ENCODE peak calls at places on chromosomes 13 and 19, in seven cellular contexts. X, G, H, C, W, P and K are unnamed samples.

GRCh38 chr19:23474761-23475160 is 79.5 kb upstream of the ZNF91 start:
- DNase-seq in G (no peak), C (no peak), H (no peak), X (no peak), W (no peak), P (no peak), K (no peak)

GRCh38 chr19:13804830-13805683 is 9.8 kb downstream of the ZSWIM4 start:
- DNase-seq in X (peak; percentile 48), H (peak; percentile 30), P (no peak), C (peak; percentile 11), W (no peak), G (peak; percentile 16), K (peak; percentile 74)

GRCh38 chr13:41652735-41653361 is 195.5 kb downstream of the RGCC start:
- DNase-seq in W (peak; percentile 56), P (no peak), C (peak; percentile 78), X (peak; percentile 39), G (peak; percentile 46), H (peak; percentile 50), K (no peak)

GRCh38 chr13:27654816-27655215 is 33.1 kb downstream of the POLR1D start:
- DNase-seq in X (no peak), G (no peak), P (no peak), H (no peak), W (no peak), C (no peak), K (no peak)

GRCh38 chr13:62643007-62643483 is 1227.4 kb upstream of the PCDH20 start:
- DNase-seq in W (peak; percentile 63), P (no peak), C (no peak), X (no peak), G (peak; percentile 60), H (peak; percentile 56), K (no peak)

GRCh38 chr13:23735329-23735728 is 153.9 kb downstream of the MIPEP start:
- DNase-seq in C (no peak), H (no peak), G (no peak), W (no peak), P (no peak), X (no peak), K (no peak)

GRCh38 chr19:16888629-16889371 is at the start of gene F2RL3:
- DNase-seq in C (no peak), P (peak; percentile 58), X (peak; percentile 54), H (no peak), G (peak; percentile 81), W (peak; percentile 41), K (peak; percentile 78)

GRCh38 chr19:3556978-3557460 is 367 bp downstream of the MFSD12 start:
- DNase-seq in G (no peak), W (peak; percentile 52), H (peak; percentile 69), X (no peak), P (no peak), C (no peak), K (no peak)

GRCh38 chr13:45602183-45602582 is 13.4 kb downstream of the ERICH6B start:
- DNase-seq in C (no peak), H (no peak), X (no peak), P (no peak), G (no peak), W (no peak), K (no peak)

GRCh38 chr13:110340812-110341444 is 33.8 kb downstream of the COL4A2 start:
- DNase-seq in C (no peak), W (peak; percentile 62), H (no peak), P (peak; percentile 83), X (peak; percentile 59), G (peak; percentile 48), K (peak; percentile 91)

GRCh38 chr19:2507109-2507508 is 31.2 kb downstream of the GADD45B start:
- DNase-seq in P (no peak), G (peak; percentile 91), W (peak; percentile 66), C (no peak), H (peak; percentile 94), X (peak; percentile 72), K (no peak)

GRCh38 chr19:38658462-38659306 is 11.2 kb downstream of the ACTN4 start:
- DNase-seq in X (peak; percentile 72), G (peak; percentile 100), C (no peak), P (no peak), H (peak; percentile 92), W (no peak), K (peak; percentile 11)

GRCh38 chr13:105665284-105665683 is 870.2 kb downstream of the EFNB2 start:
- DNase-seq in X (no peak), C (no peak), G (peak; percentile 3), W (no peak), H (no peak), P (no peak), K (no peak)

GRCh38 chr19:33286899-33287298 is 15.4 kb downstream of the CEBPA start:
- DNase-seq in X (no peak), W (peak; percentile 42), H (no peak), G (no peak), P (no peak), C (no peak), K (no peak)

GRCh38 chr13:31037874-31038475 is 105.5 kb downstream of the TEX26 start:
- DNase-seq in P (no peak), C (no peak), X (no peak), W (no peak), H (no peak), G (no peak), K (no peak)

GRCh38 chr19:47096721-47097120 is 16.9 kb downstream of the ZC3H4 start:
- DNase-seq in G (no peak), X (peak; percentile 64), H (no peak), P (peak; percentile 40), C (no peak), W (no peak), K (no peak)

GRCh38 chr13:29551214-29551613 is 44.3 kb downstream of the SLC7A1 start:
- DNase-seq in C (no peak), P (no peak), G (no peak), W (no peak), X (no peak), H (no peak), K (no peak)

GRCh38 chr13:35882722-35883497 is 248.3 kb downstream of the DCLK1 start:
- DNase-seq in H (no peak), C (no peak), G (peak; percentile 39), P (no peak), X (no peak), W (no peak), K (no peak)

GRCh38 chr19:11331502-11331901 is 8.0 kb downstream of the RAB3D start:
- DNase-seq in W (no peak), X (no peak), P (no peak), G (no peak), H (no peak), C (no peak), K (no peak)

GRCh38 chr13:98450495-98451167 is 126.3 kb downstream of the STK24 start:
- DNase-seq in G (no peak), X (no peak), W (peak; percentile 72), H (no peak), P (peak; percentile 68), C (peak; percentile 73), K (peak; percentile 85)

GRCh38 chr19:58002384-58003152 is at the start of gene ZNF606:
- DNase-seq in C (peak; percentile 81), P (peak; percentile 89), G (peak; percentile 84), X (peak; percentile 90), H (peak; percentile 93), W (peak; percentile 95), K (peak; percentile 95)

GRCh38 chr13:26488236-26489028 is 69.1 kb upstream of the WASF3 start:
- DNase-seq in G (no peak), W (no peak), X (no peak), H (no peak), P (no peak), C (no peak), K (no peak)

GRCh38 chr13:34757441-34757840 is 184.6 kb upstream of the NBEA start:
- DNase-seq in C (no peak), W (no peak), G (no peak), P (no peak), H (no peak), X (no peak), K (no peak)

GRCh38 chr13:103926118-103926517 is 859.9 kb upstream of the SLC10A2 start:
- DNase-seq in H (no peak), X (no peak), C (no peak), P (no peak), G (no peak), W (no peak), K (no peak)

GRCh38 chr19:40341601-40342482 is 6.4 kb downstream of the C19orf47 start:
- DNase-seq in X (no peak), P (peak; percentile 85), C (no peak), H (no peak), G (no peak), W (no peak), K (peak; percentile 84)

GRCh38 chr13:106357198-106357597 is 178.3 kb downstream of the EFNB2 start:
- DNase-seq in C (no peak), W (no peak), X (no peak), H (no peak), G (no peak), P (no peak), K (no peak)

GRCh38 chr13:106464076-106464475 is 71.4 kb downstream of the EFNB2 start:
- DNase-seq in H (no peak), W (no peak), C (no peak), X (no peak), G (peak; percentile 71), P (no peak), K (no peak)

GRCh38 chr13:30968734-30969335 is 36.4 kb downstream of the TEX26 start:
- DNase-seq in X (no peak), G (peak; percentile 29), C (no peak), P (no peak), H (no peak), W (no peak), K (no peak)

GRCh38 chr19:48400018-48400742 is 6.7 kb downstream of the GRIN2D start:
- DNase-seq in P (peak; percentile 53), W (no peak), X (peak; percentile 59), H (peak; percentile 69), C (no peak), G (no peak), K (no peak)

GRCh38 chr13:41780736-41781708 is 179.9 kb downstream of the VWA8 start:
- DNase-seq in G (no peak), P (no peak), C (no peak), W (no peak), X (no peak), H (no peak), K (no peak)

GRCh38 chr13:93003531-93003930 is 223.1 kb upstream of the GPC6 start:
- DNase-seq in G (no peak), X (no peak), W (no peak), H (no peak), P (no peak), C (no peak), K (no peak)

GRCh38 chr19:3098515-3099346 is 4.6 kb downstream of the GNA11 start:
- DNase-seq in W (peak; percentile 41), P (peak; percentile 86), H (no peak), X (peak; percentile 60), G (no peak), C (no peak), K (peak; percentile 91)

GRCh38 chr19:28443361-28443760 is 769.6 kb downstream of the UQCRFS1 start:
- DNase-seq in X (peak; percentile 64), P (no peak), G (no peak), W (no peak), H (no peak), C (no peak), K (no peak)

GRCh38 chr19:41407271-41407670 is 9.7 kb downstream of the BCKDHA start:
- DNase-seq in W (no peak), H (no peak), C (no peak), P (no peak), X (no peak), G (no peak), K (no peak)

GRCh38 chr13:74465279-74465678 is 331.1 kb upstream of the KLF12 start:
- DNase-seq in P (no peak), H (peak; percentile 89), W (no peak), G (no peak), X (no peak), C (no peak), K (no peak)

GRCh38 chr19:31339405-31339804 is 9.8 kb downstream of the TSHZ3 start:
- DNase-seq in H (no peak), W (no peak), X (no peak), G (no peak), C (no peak), P (no peak), K (no peak)

GRCh38 chr13:77779461-77780272 is 82.2 kb downstream of the SLAIN1 start:
- DNase-seq in C (peak; percentile 61), W (peak; percentile 63), H (peak; percentile 52), G (peak; percentile 26), P (no peak), X (peak; percentile 52), K (no peak)

GRCh38 chr13:102933076-102933922 is 87.5 kb downstream of the ERCC5 start:
- DNase-seq in C (no peak), X (no peak), H (no peak), G (no peak), W (no peak), P (no peak), K (no peak)